ENCODE peak calls at places on chromosomes 11 and 22, in six cellular contexts. Y, V, T, K, L and M are unnamed samples. For H3K36me3, the result is how much of the 10 kb centered on the place peaks cover.

GRCh38 chr11:61453702-61454101 is 23.8 kb downstream of the SDHAF2 start:
- DNase-seq in Y (no peak), V (no peak), T (no peak), K (no peak), L (no peak), M (no peak)

GRCh38 chr11:94866231-94866827 is 98.2 kb downstream of the AMOTL1 start:
- DNase-seq in Y (no peak), V (no peak), T (no peak), K (no peak), L (no peak), M (no peak)

GRCh38 chr11:1487851-1488574 is 1.4 kb upstream of the MOB2 start:
- DNase-seq in Y (no peak), V (no peak), T (no peak), K (no peak), L (no peak), M (peak)

GRCh38 chr22:31044262-31044861 is 36.8 kb upstream of the SMTN start:
- DNase-seq in Y (peak), V (no peak), T (peak), K (no peak), L (no peak), M (no peak)

GRCh38 chr22:48860557-48860956 is 967.1 kb downstream of the BRD1 start:
- DNase-seq in Y (no peak), V (no peak), T (no peak), K (no peak), L (no peak), M (no peak)

GRCh38 chr11:112929432-112929831 is 31.8 kb upstream of the NCAM1 start:
- DNase-seq in Y (no peak), V (no peak), T (no peak), K (no peak), L (no peak), M (no peak)

GRCh38 chr11:22558638-22559037 is 67.0 kb downstream of the FANCF start:
- DNase-seq in Y (no peak), V (no peak), T (no peak), K (no peak), L (no peak), M (no peak)

GRCh38 chr11:57566035-57566504 is 1.4 kb downstream of the UBE2L6 start:
- DNase-seq in Y (no peak), V (no peak), T (no peak), K (peak), L (peak), M (peak)

GRCh38 chr22:24414984-24415945 is 12.1 kb upstream of the ADORA2A start:
- DNase-seq in Y (no peak), V (no peak), T (peak), K (no peak), L (no peak), M (no peak)

GRCh38 chr11:133239530-133239929 is 292.8 kb downstream of the OPCML start:
- DNase-seq in Y (no peak), V (no peak), T (no peak), K (no peak), L (no peak), M (no peak)

GRCh38 chr11:3050386-3051325 is 6.6 kb downstream of the CARS1 start:
- DNase-seq in Y (no peak), V (no peak), T (no peak), K (no peak), L (no peak), M (no peak)

GRCh38 chr22:46007003-46007847 is 30.3 kb upstream of the WNT7B start:
- DNase-seq in Y (peak), V (no peak), T (peak), K (no peak), L (no peak), M (peak)

GRCh38 chr11:57413681-57414080 is 13.2 kb downstream of the SLC43A3 start:
- DNase-seq in Y (no peak), V (no peak), T (no peak), K (no peak), L (no peak), M (no peak)

GRCh38 chr11:4839851-4840549 is 9.0 kb downstream of the OR51S1 start:
- DNase-seq in Y (no peak), V (no peak), T (no peak), K (no peak), L (no peak), M (no peak)

GRCh38 chr22:27312567-27313507 is 488.7 kb downstream of the MN1 start:
- DNase-seq in Y (no peak), V (no peak), T (no peak), K (no peak), L (no peak), M (no peak)

GRCh38 chr22:25637672-25638071 is 73.2 kb downstream of the GRK3 start:
- DNase-seq in Y (no peak), V (no peak), T (no peak), K (no peak), L (no peak), M (no peak)

GRCh38 chr11:103537904-103538502 is 428.8 kb downstream of the DYNC2H1 start:
- DNase-seq in Y (no peak), V (no peak), T (no peak), K (no peak), L (peak), M (no peak)

GRCh38 chr11:70730411-70730810 is 332.1 kb downstream of the CTTN start:
- DNase-seq in Y (no peak), V (no peak), T (peak), K (no peak), L (no peak), M (no peak)

GRCh38 chr22:49713003-49713402 is 114.7 kb downstream of the BRD1 start:
- DNase-seq in Y (no peak), V (no peak), T (no peak), K (no peak), L (no peak), M (no peak)

GRCh38 chr11:118434123-118434552 is 2.2 kb upstream of the KMT2A start:
- DNase-seq in Y (no peak), V (no peak), T (no peak), K (no peak), L (no peak), M (no peak)

GRCh38 chr11:112961751-112962747 is 829 bp downstream of the NCAM1 start:
- DNase-seq in Y (peak), V (no peak), T (peak), K (peak), L (peak), M (peak)

GRCh38 chr22:49447837-49448236 is 379.8 kb downstream of the BRD1 start:
- DNase-seq in Y (no peak), V (no peak), T (no peak), K (no peak), L (no peak), M (no peak)

GRCh38 chr11:8870461-8871282 is 40.3 kb upstream of the AKIP1 start:
- DNase-seq in Y (peak), V (no peak), T (peak), K (no peak), L (peak), M (peak)

GRCh38 chr22:45991108-45991507 is 14.1 kb upstream of the WNT7B start:
- DNase-seq in Y (no peak), V (no peak), T (no peak), K (no peak), L (no peak), M (no peak)

GRCh38 chr11:115503083-115503885 is 931 bp downstream of the CADM1 start:
- DNase-seq in Y (peak), V (no peak), T (peak), K (no peak), L (peak), M (peak)

GRCh38 chr11:89516496-89516895 is 25.3 kb upstream of the NOX4 start:
- DNase-seq in Y (no peak), V (no peak), T (no peak), K (no peak), L (no peak), M (no peak)

GRCh38 chr11:100676901-100677300 is 10.2 kb upstream of the ARHGAP42 start:
- DNase-seq in Y (no peak), V (no peak), T (no peak), K (no peak), L (no peak), M (no peak)

GRCh38 chr11:120547871-120548681 is 36.5 kb downstream of the GRIK4 start:
- DNase-seq in Y (peak), V (no peak), T (peak), K (no peak), L (peak), M (peak)

GRCh38 chr11:57792870-57793269 is 31.3 kb downstream of the CTNND1 start:
- DNase-seq in Y (no peak), V (no peak), T (no peak), K (no peak), L (no peak), M (no peak)

GRCh38 chr11:57140568-57140967 is 41.2 kb upstream of the LRRC55 start:
- DNase-seq in Y (no peak), V (no peak), T (no peak), K (no peak), L (no peak), M (no peak)

GRCh38 chr11:131649861-131650260 is 279.4 kb downstream of the NTM start:
- DNase-seq in Y (no peak), V (no peak), T (no peak), K (no peak), L (no peak), M (no peak)

GRCh38 chr11:30128269-30128932 is 102.4 kb upstream of the FSHB start:
- DNase-seq in Y (no peak), V (no peak), T (no peak), K (no peak), L (peak), M (no peak)

GRCh38 chr11:123682976-123683375 is 28.6 kb upstream of the SCN3B start:
- DNase-seq in Y (no peak), V (no peak), T (no peak), K (no peak), L (no peak), M (peak)

GRCh38 chr11:63536669-63537292 is at the start of gene PLAAT4:
- DNase-seq in Y (peak), V (no peak), T (peak), K (peak), L (peak), M (peak)

GRCh38 chr11:60165946-60166345 is 16.9 kb downstream of the MS4A6A start:
- DNase-seq in Y (no peak), V (no peak), T (no peak), K (no peak), L (no peak), M (no peak)

GRCh38 chr11:35962373-35963138 is 18.7 kb downstream of the LDLRAD3 start:
- DNase-seq in Y (no peak), V (no peak), T (no peak), K (no peak), L (no peak), M (no peak)

GRCh38 chr22:50699001-50699753 is 26.6 kb downstream of the SHANK3 start:
- DNase-seq in Y (no peak), V (no peak), T (peak), K (no peak), L (no peak), M (no peak)

GRCh38 chr11:3136542-3137455 is 28.3 kb downstream of the OSBPL5 start:
- DNase-seq in Y (peak), V (no peak), T (peak), K (no peak), L (no peak), M (no peak)

GRCh38 chr11:133649059-133649458 is 116.8 kb upstream of the OPCML start:
- DNase-seq in Y (no peak), V (no peak), T (no peak), K (no peak), L (no peak), M (no peak)

GRCh38 chr11:17985517-17985916 is 27.3 kb downstream of the SERGEF start:
- DNase-seq in Y (no peak), V (no peak), T (peak), K (no peak), L (peak), M (peak)

DNA sequence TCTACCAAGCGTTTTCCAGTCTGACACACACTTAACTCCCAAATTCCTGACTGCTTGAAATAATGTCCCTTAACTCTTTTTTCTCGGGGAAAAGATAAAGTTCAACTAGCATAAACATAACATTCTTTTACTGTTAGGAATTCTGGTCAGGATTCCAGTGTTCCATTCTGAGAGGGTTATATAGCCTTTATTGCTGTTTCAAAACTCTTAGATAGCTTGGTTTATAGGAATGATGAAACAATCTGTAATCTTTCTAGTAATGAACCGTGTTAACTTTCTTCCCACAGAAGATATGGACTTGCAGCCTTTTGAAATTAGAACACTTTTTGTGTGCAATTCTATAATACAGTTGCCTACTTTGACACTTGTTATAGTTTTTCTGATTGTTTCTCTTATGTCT is 8.6 kb downstream of the REXO2 start:
- DNase-seq in Y (no peak), V (no peak), T (no peak), K (no peak), L (no peak), M (no peak)
- H3K36me3 ChIP-seq in Y (under half), V (under half), T (under half), K (under half), L (under half), M (under half)

GRCh38 chr11:117154468-117154867 is 10.4 kb downstream of the PAFAH1B2 start:
- DNase-seq in Y (no peak), V (no peak), T (no peak), K (no peak), L (no peak), M (no peak)

GRCh38 chr11:117152066-117152465 is 8.0 kb downstream of the PAFAH1B2 start:
- DNase-seq in Y (no peak), V (no peak), T (no peak), K (no peak), L (no peak), M (no peak)

GRCh38 chr11:117160826-117161225 is 16.7 kb downstream of the PAFAH1B2 start:
- DNase-seq in Y (no peak), V (no peak), T (no peak), K (no peak), L (no peak), M (no peak)

GRCh38 chr11:117159892-117160291 is 15.8 kb downstream of the PAFAH1B2 start:
- DNase-seq in Y (no peak), V (no peak), T (no peak), K (no peak), L (no peak), M (no peak)

GRCh38 chr11:117157507-117157906 is 13.4 kb downstream of the PAFAH1B2 start:
- DNase-seq in Y (no peak), V (no peak), T (no peak), K (no peak), L (no peak), M (no peak)
- H3K36me3 ChIP-seq in Y (under half), V (under half), T (under half), K (under half), L (under half), M (under half)

GRCh38 chr11:83972536-83972935 is 686.4 kb upstream of the CCDC90B start:
- DNase-seq in Y (no peak), V (no peak), T (no peak), K (no peak), L (no peak), M (no peak)
- H3K36me3 ChIP-seq in Y (under half), V (under half), T (under half), K (under half), L (under half), M (under half)

GRCh38 chr22:19772422-19772672 is 11.8 kb downstream of the TBX1 start:
- DNase-seq in Y (no peak), V (no peak), T (no peak), K (no peak), L (no peak), M (no peak)
- H3K36me3 ChIP-seq in Y (under half), V (under half), T (under half), K (under half), L (under half), M (under half)

DNA sequence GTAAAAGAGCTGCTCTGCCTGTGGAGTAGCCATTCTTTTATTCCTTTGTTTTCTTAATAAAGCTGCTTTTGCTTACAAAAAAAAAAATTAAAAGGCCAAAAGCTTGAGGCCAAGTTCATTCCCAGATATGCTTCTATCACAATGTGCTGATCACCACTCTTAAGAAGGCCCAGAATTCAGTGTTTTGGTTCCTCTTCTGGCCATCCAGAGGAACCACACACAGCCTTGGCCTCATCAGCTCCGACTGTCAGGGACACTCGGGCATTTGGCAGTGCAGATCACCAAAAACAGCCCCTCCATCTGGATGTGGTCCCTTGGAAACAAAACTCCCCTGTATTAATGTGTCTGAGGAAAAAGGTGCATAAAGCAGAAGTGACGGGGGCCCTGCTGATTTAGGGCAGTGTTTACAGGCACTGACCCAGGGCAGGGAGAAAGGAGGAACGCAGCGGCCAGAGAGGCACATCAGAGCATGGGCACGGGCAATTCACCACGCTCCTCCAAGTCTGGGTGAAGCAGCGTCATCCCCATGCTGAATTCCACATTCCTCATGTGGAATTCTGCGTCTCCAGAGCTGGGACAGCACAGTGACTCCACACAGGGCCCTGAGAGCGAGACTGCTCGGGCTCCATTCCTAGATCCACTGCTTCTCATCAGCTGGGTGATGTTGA is 17.7 kb downstream of the POLDIP3 start:
- DNase-seq in Y (no peak), V (no peak), T (no peak), K (no peak), L (no peak), M (no peak)
- H3K36me3 ChIP-seq in Y (under half), V (under half), T (under half), K (under half), L (under half), M (half or more)